ENCODE peak calls at places on chromosomes 13 and 19, in ten cellular contexts. J is left lung, P is D721Med, Z is AG09309, F is uterus, I is endothelial cell, V is pancreas, Y is cardiac fibroblast, A is Peyer's patch, S is cardiac muscle cell. N is an unnamed sample.

GRCh38 chr19:30227661-30228112 is 144.5 kb upstream of the ZNF536 start:
- DNase-seq in J (peak), P (peak), Z (no peak), F (no peak), I (peak), V (peak), Y (peak), A (peak), S (peak), N (peak)

GRCh38 chr19:28313633-28314032 is 899.3 kb downstream of the UQCRFS1 start:
- DNase-seq in J (no peak), P (no peak), Z (peak), F (no peak), I (no peak), V (no peak), Y (peak), A (no peak), S (peak), N (no peak)

GRCh38 chr13:74571811-74572210 is 437.6 kb upstream of the KLF12 start:
- DNase-seq in J (no peak), P (no peak), Z (no peak), F (no peak), I (no peak), V (no peak), Y (no peak), A (no peak), S (no peak), N (peak)

GRCh38 chr19:347946-348861 is 3.6 kb upstream of the MIER2 start:
- DNase-seq in J (no peak), P (no peak), Z (no peak), F (no peak), I (no peak), V (peak), Y (peak), A (no peak), S (no peak), N (no peak)

GRCh38 chr19:16623576-16623975 is 4.4 kb downstream of the MED26 start:
- DNase-seq in J (no peak), P (no peak), Z (no peak), F (no peak), I (no peak), V (no peak), Y (no peak), A (no peak), S (no peak), N (no peak)

GRCh38 chr13:103694033-103694432 is 627.8 kb upstream of the SLC10A2 start:
- DNase-seq in J (no peak), P (no peak), Z (no peak), F (no peak), I (no peak), V (no peak), Y (no peak), A (no peak), S (no peak), N (no peak)

GRCh38 chr19:17687857-17688784 is at the start of gene UNC13A:
- DNase-seq in J (peak), P (peak), Z (no peak), F (no peak), I (peak), V (peak), Y (peak), A (no peak), S (peak), N (peak)

GRCh38 chr19:3819989-3820388 is 33.8 kb upstream of the MATK start:
- DNase-seq in J (no peak), P (no peak), Z (no peak), F (no peak), I (no peak), V (no peak), Y (no peak), A (no peak), S (no peak), N (no peak)

GRCh38 chr13:51814825-51815650 is 11.1 kb upstream of the DHRS12 start:
- DNase-seq in J (no peak), P (peak), Z (no peak), F (peak), I (peak), V (peak), Y (peak), A (peak), S (peak), N (peak)

GRCh38 chr13:97434417-97435296 is 688 bp downstream of the RAP2A start:
- DNase-seq in J (no peak), P (no peak), Z (no peak), F (peak), I (peak), V (peak), Y (peak), A (peak), S (peak), N (peak)

GRCh38 chr19:1082928-1083816 is 12.0 kb downstream of the POLR2E start:
- DNase-seq in J (peak), P (no peak), Z (no peak), F (no peak), I (no peak), V (peak), Y (no peak), A (no peak), S (no peak), N (no peak)

GRCh38 chr19:31354316-31354715 is 5.1 kb upstream of the TSHZ3 start:
- DNase-seq in J (no peak), P (no peak), Z (no peak), F (no peak), I (no peak), V (no peak), Y (no peak), A (peak), S (no peak), N (no peak)

GRCh38 chr13:28136916-28137315 is 1.4 kb upstream of the PAN3 start:
- DNase-seq in J (no peak), P (no peak), Z (no peak), F (no peak), I (no peak), V (no peak), Y (no peak), A (no peak), S (no peak), N (no peak)

GRCh38 chr13:83943530-83944279 is 61.4 kb upstream of the SLITRK1 start:
- DNase-seq in J (no peak), P (no peak), Z (no peak), F (no peak), I (no peak), V (no peak), Y (no peak), A (no peak), S (peak), N (no peak)

GRCh38 chr13:106038752-106039151 is 496.7 kb downstream of the EFNB2 start:
- DNase-seq in J (no peak), P (no peak), Z (peak), F (no peak), I (no peak), V (no peak), Y (peak), A (no peak), S (peak), N (peak)

GRCh38 chr19:39582442-39582841 is 19.9 kb upstream of the LGALS13 start:
- DNase-seq in J (no peak), P (no peak), Z (no peak), F (no peak), I (no peak), V (no peak), Y (no peak), A (no peak), S (no peak), N (no peak)

GRCh38 chr19:9065457-9066014 is 21.3 kb upstream of the OR1M1 start:
- DNase-seq in J (no peak), P (no peak), Z (no peak), F (no peak), I (no peak), V (no peak), Y (no peak), A (no peak), S (no peak), N (no peak)

GRCh38 chr19:58569943-58570670 is 3.0 kb downstream of the MZF1 start:
- DNase-seq in J (no peak), P (no peak), Z (no peak), F (peak), I (no peak), V (peak), Y (no peak), A (peak), S (no peak), N (no peak)

GRCh38 chr13:27183561-27184147 is 12.0 kb upstream of the USP12 start:
- DNase-seq in J (no peak), P (no peak), Z (no peak), F (no peak), I (no peak), V (no peak), Y (peak), A (no peak), S (peak), N (peak)

GRCh38 chr19:6769006-6769637 is 1.9 kb upstream of the SH2D3A start:
- DNase-seq in J (peak), P (no peak), Z (no peak), F (no peak), I (no peak), V (no peak), Y (peak), A (no peak), S (peak), N (peak)

GRCh38 chr13:24050292-24050711 is 110.2 kb upstream of the SPATA13 start:
- DNase-seq in J (peak), P (no peak), Z (no peak), F (peak), I (no peak), V (peak), Y (peak), A (no peak), S (peak), N (peak)

GRCh38 chr13:71867101-71867814 is at the start of gene DACH1:
- DNase-seq in J (peak), P (peak), Z (no peak), F (peak), I (peak), V (peak), Y (peak), A (peak), S (peak), N (peak)

GRCh38 chr13:74562381-74562780 is 428.2 kb upstream of the KLF12 start:
- DNase-seq in J (no peak), P (no peak), Z (peak), F (no peak), I (no peak), V (no peak), Y (no peak), A (no peak), S (no peak), N (no peak)

GRCh38 chr19:1295169-1296012 is 9.7 kb downstream of the EFNA2 start:
- DNase-seq in J (no peak), P (no peak), Z (no peak), F (no peak), I (peak), V (no peak), Y (peak), A (no peak), S (peak), N (no peak)

GRCh38 chr13:67048084-67048792 is 181.9 kb downstream of the PCDH9 start:
- DNase-seq in J (no peak), P (no peak), Z (no peak), F (no peak), I (peak), V (no peak), Y (peak), A (no peak), S (peak), N (peak)

GRCh38 chr19:3121396-3121795 is 14.4 kb upstream of the GNA15 start:
- DNase-seq in J (peak), P (no peak), Z (no peak), F (no peak), I (no peak), V (no peak), Y (no peak), A (no peak), S (no peak), N (no peak)

GRCh38 chr13:97174638-97175037 is 47.5 kb upstream of the MBNL2 start:
- DNase-seq in J (no peak), P (no peak), Z (no peak), F (no peak), I (no peak), V (no peak), Y (no peak), A (no peak), S (no peak), N (peak)

GRCh38 chr13:100394005-100394695 is 194.4 kb downstream of the GGACT start:
- DNase-seq in J (no peak), P (no peak), Z (peak), F (peak), I (no peak), V (no peak), Y (peak), A (no peak), S (peak), N (no peak)

GRCh38 chr13:36323951-36324566 is 22.1 kb downstream of the SPART start:
- DNase-seq in J (no peak), P (no peak), Z (peak), F (no peak), I (no peak), V (no peak), Y (peak), A (no peak), S (peak), N (no peak)

GRCh38 chr19:55176116-55176515 is 4.0 kb downstream of the SYT5 start:
- DNase-seq in J (no peak), P (no peak), Z (no peak), F (no peak), I (no peak), V (no peak), Y (no peak), A (no peak), S (no peak), N (peak)

GRCh38 chr13:80551650-80552497 is 210.9 kb upstream of the SPRY2 start:
- DNase-seq in J (no peak), P (no peak), Z (no peak), F (no peak), I (no peak), V (no peak), Y (no peak), A (no peak), S (no peak), N (peak)

GRCh38 chr19:35043906-35044305 is 2.4 kb downstream of the HPN start:
- DNase-seq in J (peak), P (no peak), Z (no peak), F (no peak), I (no peak), V (no peak), Y (no peak), A (no peak), S (no peak), N (no peak)

GRCh38 chr19:29523568-29523967 is 2.2 kb upstream of the VSTM2B start:
- DNase-seq in J (no peak), P (no peak), Z (no peak), F (no peak), I (no peak), V (no peak), Y (no peak), A (no peak), S (no peak), N (no peak)

GRCh38 chr19:51811344-51811743 is 16.4 kb downstream of the FPR3 start:
- DNase-seq in J (no peak), P (no peak), Z (no peak), F (no peak), I (no peak), V (no peak), Y (no peak), A (peak), S (no peak), N (no peak)

GRCh38 chr19:2628597-2628996 is 73.9 kb downstream of the GNG7 start:
- DNase-seq in J (no peak), P (no peak), Z (no peak), F (no peak), I (no peak), V (no peak), Y (no peak), A (no peak), S (no peak), N (no peak)

GRCh38 chr19:35342430-35342829 is 5.3 kb upstream of the FFAR1 start:
- DNase-seq in J (peak), P (no peak), Z (no peak), F (no peak), I (no peak), V (peak), Y (no peak), A (no peak), S (no peak), N (no peak)

GRCh38 chr19:48023011-48023410 is 20.9 kb downstream of the CABP5 start:
- DNase-seq in J (no peak), P (no peak), Z (no peak), F (no peak), I (no peak), V (no peak), Y (no peak), A (no peak), S (no peak), N (no peak)

DNA sequence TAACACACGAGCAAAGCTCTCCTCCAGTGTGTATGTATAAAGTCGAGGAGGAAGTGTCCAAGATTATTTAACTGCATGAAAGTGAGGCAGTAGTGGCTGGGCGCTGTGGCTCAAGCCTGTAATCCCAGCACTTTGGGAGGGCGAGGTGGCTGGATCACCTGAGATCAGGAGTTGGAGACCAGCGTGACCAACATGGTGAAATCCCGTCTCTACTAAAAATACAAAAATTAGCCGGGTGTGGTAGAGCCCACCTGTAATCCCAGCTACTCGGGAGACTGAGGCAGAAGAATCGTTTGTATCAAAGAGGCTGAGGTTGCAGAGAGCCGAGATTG is 1.2 kb upstream of the ZNF20 start:
- DNase-seq in J (no peak), P (no peak), Z (no peak), F (no peak), I (no peak), V (no peak), Y (no peak), A (no peak), S (no peak), N (no peak)
- TF ChIP-seq CTCF in J (no peak), P (no peak), Z (no peak), F (no peak), I (peak), V (no peak), Y (no peak), A (no peak), S (no peak), N (no peak)

GRCh38 chr19:15379996-15380647 is 535 bp upstream of the AKAP8 start:
- DNase-seq in J (no peak), P (no peak), Z (no peak), F (peak), I (peak), V (no peak), Y (peak), A (peak), S (peak), N (peak)
- TF ChIP-seq CTCF in J (no peak), P (no peak), Z (no peak), F (no peak), I (no peak), V (no peak), Y (no peak), A (no peak), S (no peak), N (no peak)

GRCh38 chr13:61954092-61954491 is 538.4 kb upstream of the PCDH20 start:
- DNase-seq in J (no peak), P (no peak), Z (no peak), F (no peak), I (no peak), V (no peak), Y (peak), A (no peak), S (peak), N (peak)
- TF ChIP-seq CTCF in J (no peak), P (peak), Z (no peak), F (no peak), I (peak), V (no peak), Y (no peak), A (peak), S (peak), N (peak)

GRCh38 chr19:7944177-7944761 is 803 bp upstream of the TIMM44 start:
- DNase-seq in J (peak), P (no peak), Z (peak), F (peak), I (peak), V (peak), Y (peak), A (peak), S (peak), N (peak)
- TF ChIP-seq CTCF in J (peak), P (peak), Z (peak), F (peak), I (peak), V (peak), Y (peak), A (peak), S (peak), N (peak)

GRCh38 chr13:39783051-39783450 is 127.6 kb downstream of the COG6 start:
- DNase-seq in J (no peak), P (no peak), Z (no peak), F (no peak), I (no peak), V (no peak), Y (peak), A (no peak), S (peak), N (peak)
- TF ChIP-seq CTCF in J (no peak), P (peak), Z (peak), F (no peak), I (no peak), V (no peak), Y (no peak), A (no peak), S (no peak), N (peak)

GRCh38 chr19:12365372-12366162 is at the start of gene ZNF442:
- DNase-seq in J (peak), P (peak), Z (peak), F (peak), I (peak), V (peak), Y (peak), A (peak), S (peak), N (peak)
- TF ChIP-seq CTCF in J (peak), P (peak), Z (peak), F (peak), I (no peak), V (peak), Y (peak), A (peak), S (peak), N (peak)

DNA sequence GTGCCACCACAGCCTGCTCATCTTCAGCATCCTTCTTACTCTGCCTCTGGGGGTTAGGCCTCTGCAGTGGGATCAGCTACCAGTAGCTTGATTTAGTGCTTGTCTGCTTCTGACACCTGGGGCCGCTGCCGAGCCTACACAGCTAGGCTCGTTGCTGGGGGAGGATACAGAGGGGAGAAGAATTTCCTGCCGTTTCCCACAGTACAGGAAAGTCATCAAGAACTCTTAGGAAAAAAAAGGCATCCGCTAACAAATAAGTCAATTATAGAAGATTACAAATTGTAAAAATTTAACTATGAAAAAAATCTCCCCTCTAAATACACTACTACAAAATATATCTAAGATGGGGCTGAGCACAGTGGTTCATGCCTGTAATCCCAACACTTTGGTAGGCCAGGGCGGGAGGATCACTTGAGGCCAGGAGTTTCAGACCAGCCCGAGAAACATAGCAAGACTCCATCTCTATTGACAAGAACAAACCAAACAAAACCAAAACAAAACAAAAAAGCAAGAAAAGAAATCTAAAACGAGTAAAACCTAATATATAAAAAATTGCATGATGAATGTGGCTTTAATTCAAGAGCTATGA is 26.7 kb downstream of the LATS2 start:
- DNase-seq in J (no peak), P (no peak), Z (no peak), F (peak), I (peak), V (no peak), Y (peak), A (no peak), S (peak), N (no peak)
- TF ChIP-seq CTCF in J (no peak), P (no peak), Z (peak), F (peak), I (no peak), V (no peak), Y (peak), A (no peak), S (peak), N (no peak)

N was measured in epithelial cell of esophagus.